ENCODE peak calls at places on chromosomes 5 and 9, in four cellular contexts. L, Z, W and Y are unnamed samples.

GRCh38 chr9:137373611-137373980 is 49.4 kb downstream of the EXD3 start:
- DNase-seq in Z (no peak), W (no peak), L (no peak), Y (no peak)

GRCh38 chr5:31853398-31854135 is 214.6 kb downstream of the PDZD2 start:
- DNase-seq in L (no peak), Z (no peak), W (no peak), Y (no peak)

GRCh38 chr5:2164586-2164985 is 281.9 kb upstream of the IRX4 start:
- DNase-seq in L (no peak), W (no peak), Z (no peak), Y (no peak)

GRCh38 chr9:137907776-137908175 is 30.2 kb downstream of the CACNA1B start:
- DNase-seq in L (no peak), W (no peak), Z (no peak), Y (no peak)

GRCh38 chr5:151280443-151280842 is 23.1 kb downstream of the SLC36A3 start:
- DNase-seq in L (no peak), W (no peak), Z (no peak), Y (no peak)

GRCh38 chr5:36017622-36018021 is 26.4 kb upstream of the UGT3A1 start:
- DNase-seq in L (no peak), W (no peak), Z (no peak), Y (no peak)

GRCh38 chr5:2750758-2751464 is 566 bp downstream of the IRX2 start:
- DNase-seq in Z (no peak), L (no peak), W (no peak), Y (peak; percentile 31)

GRCh38 chr5:175698401-175699115 is 40.7 kb downstream of the HRH2 start:
- DNase-seq in Z (no peak), W (no peak), L (no peak), Y (no peak)

GRCh38 chr9:14829204-14829603 is 81.0 kb downstream of the FREM1 start:
- DNase-seq in Z (no peak), L (no peak), W (no peak), Y (no peak)

GRCh38 chr9:71058660-71059059 is 62.8 kb downstream of the TRPM3 start:
- DNase-seq in W (no peak), Z (no peak), L (no peak), Y (no peak)

GRCh38 chr5:129496410-129496809 is 36.3 kb downstream of the ADAMTS19 start:
- DNase-seq in Z (no peak), L (no peak), W (no peak), Y (no peak)

GRCh38 chr5:139787257-139787567 is 8.4 kb upstream of the PSD2 start:
- DNase-seq in W (no peak), L (peak; percentile 92), Z (no peak), Y (no peak)

GRCh38 chr9:77744877-77745435 is 96.8 kb upstream of the GNA14 start:
- DNase-seq in Z (no peak), W (no peak), L (no peak), Y (no peak)

GRCh38 chr5:157390179-157390923 is 69.7 kb upstream of the NIPAL4 start:
- DNase-seq in Z (no peak), L (no peak), W (peak; percentile 96), Y (no peak)

GRCh38 chr5:42840279-42840678 is 28.6 kb upstream of the SELENOP start:
- DNase-seq in L (no peak), Z (no peak), W (peak; percentile 74), Y (no peak)

GRCh38 chr9:106896695-106897094 is 33.7 kb downstream of the ZNF462 start:
- DNase-seq in W (no peak), Z (no peak), L (no peak), Y (no peak)

GRCh38 chr9:107260437-107261081 is 22.5 kb upstream of the RAD23B start:
- DNase-seq in L (no peak), W (peak; percentile 68), Z (no peak), Y (peak; percentile 80)

GRCh38 chr9:27600254-27600653 is 27.0 kb upstream of the C9orf72 start:
- DNase-seq in L (no peak), Z (no peak), W (no peak), Y (no peak)

GRCh38 chr5:154201108-154201769 is 10.7 kb downstream of the GALNT10 start:
- DNase-seq in Z (no peak), W (no peak), L (no peak), Y (no peak)